ENCODE peak calls at places on chromosome 2, in six cellular contexts. V, K, G, Z, Y and B are unnamed samples.

GRCh38 chr2:42568431-42569115 is at the start of gene MTA3:
- DNase-seq in V (peak), K (peak), G (peak), Z (peak), Y (no peak), B (peak)

GRCh38 chr2:163401481-163401880 is 334.3 kb downstream of the FIGN start:
- DNase-seq in V (peak), K (no peak), G (no peak), Z (no peak), Y (peak), B (no peak)

GRCh38 chr2:238024986-238025385 is 35.8 kb upstream of the SCLY start:
- DNase-seq in V (peak), K (no peak), G (no peak), Z (no peak), Y (peak), B (no peak)

GRCh38 chr2:137173514-137173913 is 408.2 kb downstream of the THSD7B start:
- DNase-seq in V (peak), K (no peak), G (peak), Z (no peak), Y (peak), B (peak)

GRCh38 chr2:226802573-226802972 is 3.0 kb upstream of the IRS1 start:
- DNase-seq in V (peak), K (no peak), G (peak), Z (no peak), Y (peak), B (peak)

GRCh38 chr2:62774555-62775366 is 69.2 kb downstream of the EHBP1 start:
- DNase-seq in V (peak), K (no peak), G (peak), Z (no peak), Y (peak), B (peak)

GRCh38 chr2:20611077-20611843 is 39.6 kb downstream of the HS1BP3 start:
- DNase-seq in V (peak), K (no peak), G (no peak), Z (peak), Y (peak), B (no peak)

GRCh38 chr2:19575618-19576017 is 217.2 kb upstream of the OSR1 start:
- DNase-seq in V (peak), K (no peak), G (no peak), Z (no peak), Y (peak), B (no peak)

GRCh38 chr2:108958002-108958401 is 31.0 kb downstream of the EDAR start:
- DNase-seq in V (no peak), K (no peak), G (no peak), Z (no peak), Y (no peak), B (no peak)

GRCh38 chr2:118387509-118387908 is 299.2 kb downstream of the INSIG2 start:
- DNase-seq in V (peak), K (no peak), G (no peak), Z (no peak), Y (peak), B (no peak)

GRCh38 chr2:201975434-201975833 is 58.2 kb upstream of the FZD7 start:
- DNase-seq in V (no peak), K (no peak), G (no peak), Z (no peak), Y (no peak), B (no peak)

GRCh38 chr2:4673025-4673489 is 969.7 kb downstream of the DCDC2C start:
- DNase-seq in V (no peak), K (no peak), G (no peak), Z (no peak), Y (peak), B (no peak)

GRCh38 chr2:9703701-9704221 is 73.0 kb upstream of the YWHAQ start:
- DNase-seq in V (peak), K (no peak), G (no peak), Z (no peak), Y (peak), B (no peak)

GRCh38 chr2:184562532-184562931 is 35.8 kb upstream of the ZNF804A start:
- DNase-seq in V (peak), K (no peak), G (no peak), Z (no peak), Y (peak), B (no peak)

GRCh38 chr2:168524005-168524404 is 67.9 kb downstream of the CERS6 start:
- DNase-seq in V (no peak), K (no peak), G (no peak), Z (no peak), Y (no peak), B (no peak)

GRCh38 chr2:168519534-168520308 is 63.6 kb downstream of the CERS6 start:
- DNase-seq in V (no peak), K (no peak), G (no peak), Z (no peak), Y (no peak), B (no peak)

GRCh38 chr2:168521342-168521741 is 65.3 kb downstream of the CERS6 start:
- DNase-seq in V (no peak), K (no peak), G (no peak), Z (no peak), Y (peak), B (no peak)

GRCh38 chr2:168525020-168525419 is 68.9 kb downstream of the CERS6 start:
- DNase-seq in V (no peak), K (no peak), G (no peak), Z (no peak), Y (no peak), B (no peak)

GRCh38 chr2:168522446-168522845 is 66.4 kb downstream of the CERS6 start:
- DNase-seq in V (no peak), K (no peak), G (no peak), Z (no peak), Y (no peak), B (no peak)
- TF ChIP-seq CTCF in V (no peak), K (no peak), G (no peak), Z (no peak), Y (no peak), B (no peak)

DNA sequence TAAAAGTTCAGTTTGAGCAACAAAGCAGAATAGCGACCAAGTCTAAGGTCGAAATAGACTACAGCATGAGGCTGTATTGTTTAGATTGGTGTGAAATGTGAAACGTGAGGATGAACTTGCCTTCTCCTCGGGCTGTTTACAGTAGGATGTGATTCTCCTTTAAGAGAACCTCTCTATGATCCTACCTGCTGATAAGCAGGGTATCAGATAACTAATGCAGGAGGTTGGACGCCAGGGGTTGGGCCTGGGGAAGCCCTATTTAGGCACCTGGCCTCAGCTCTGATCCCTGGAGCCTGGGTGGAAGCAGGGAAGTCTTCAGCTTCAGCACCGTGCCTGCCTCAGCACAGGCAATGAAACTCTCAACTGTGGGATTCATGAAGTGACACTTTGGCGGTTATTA is 11.4 kb downstream of the CRYGD start:
- DNase-seq in V (no peak), K (no peak), G (no peak), Z (no peak), Y (no peak), B (no peak)
- TF ChIP-seq CTCF in V (no peak), K (no peak), G (no peak), Z (no peak), Y (no peak), B (no peak)

GRCh38 chr2:234564719-234565118 is 67.8 kb upstream of the ARL4C start:
- DNase-seq in V (peak), K (no peak), G (no peak), Z (no peak), Y (peak), B (no peak)
- TF ChIP-seq CTCF in V (peak), K (no peak), G (no peak), Z (no peak), Y (peak), B (no peak)

GRCh38 chr2:143905587-143905986 is 614.3 kb downstream of the ZEB2 start:
- DNase-seq in V (no peak), K (no peak), G (no peak), Z (no peak), Y (no peak), B (no peak)

GRCh38 chr2:143903172-143903856 is 616.6 kb downstream of the ZEB2 start:
- DNase-seq in V (peak), K (no peak), G (no peak), Z (no peak), Y (peak), B (no peak)

GRCh38 chr2:143900006-143900405 is 619.9 kb downstream of the ZEB2 start:
- DNase-seq in V (no peak), K (no peak), G (no peak), Z (no peak), Y (no peak), B (no peak)

GRCh38 chr2:143906850-143907249 is 613.1 kb downstream of the ZEB2 start:
- DNase-seq in V (no peak), K (no peak), G (no peak), Z (no peak), Y (no peak), B (no peak)

DNA sequence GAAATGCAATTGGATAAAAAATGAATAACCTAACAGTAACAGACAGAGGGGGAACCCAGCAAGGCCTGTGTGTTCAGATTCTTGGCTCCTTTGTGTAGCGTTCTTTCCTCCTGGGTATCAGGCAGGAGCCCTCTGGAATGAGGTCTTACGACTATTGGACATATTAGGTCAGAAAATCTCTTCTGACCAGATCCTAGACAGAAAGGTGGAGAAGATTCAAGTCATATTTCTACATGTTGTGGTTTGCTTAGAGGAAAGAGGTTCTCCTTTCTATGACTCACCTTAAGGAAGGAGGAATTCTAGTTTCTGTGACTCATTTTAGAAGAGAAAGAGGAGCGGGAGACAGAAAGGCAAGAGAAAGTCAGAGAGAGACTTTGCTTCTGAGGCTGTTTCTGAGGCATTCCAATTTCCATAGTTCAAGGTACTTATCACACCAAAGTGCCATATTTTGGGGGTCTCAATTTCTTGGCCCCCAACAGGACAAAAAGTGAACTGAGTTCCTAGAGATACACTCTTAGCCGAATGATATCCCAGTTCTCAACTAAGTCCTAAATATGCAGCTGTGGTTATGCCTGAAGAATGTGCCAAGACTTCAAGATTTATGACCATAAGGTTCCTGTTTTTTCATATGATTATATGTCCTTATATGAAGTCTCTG is 618.6 kb downstream of the ZEB2 start:
- DNase-seq in V (peak), K (no peak), G (no peak), Z (no peak), Y (peak), B (no peak)
- TF ChIP-seq CTCF in V (no peak), K (no peak), G (no peak), Z (peak), Y (no peak), B (no peak)

DNA sequence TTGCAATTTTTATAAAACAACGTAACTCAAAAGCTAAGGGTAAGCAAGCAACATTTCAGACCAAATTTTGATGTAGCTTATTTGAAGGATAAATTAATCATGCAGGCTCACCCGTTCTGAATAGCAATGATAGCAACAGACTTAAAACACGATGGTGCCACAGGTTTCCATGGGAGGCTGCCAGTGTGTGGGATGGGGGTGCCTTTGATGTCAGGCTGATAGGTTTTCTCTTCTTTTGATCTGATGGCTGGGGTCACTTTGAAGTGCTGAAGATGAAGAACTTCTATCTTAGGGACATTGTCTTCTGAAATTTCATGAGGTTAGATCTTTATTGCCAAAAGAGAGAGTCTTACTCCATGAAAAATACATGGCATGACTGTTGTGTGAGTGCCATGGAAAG is 206.8 kb downstream of the LPIN1 start:
- DNase-seq in V (no peak), K (no peak), G (no peak), Z (no peak), Y (no peak), B (no peak)
- TF ChIP-seq CTCF in V (no peak), K (no peak), G (no peak), Z (no peak), Y (no peak), B (no peak)

GRCh38 chr2:106863387-106863786 is 22.6 kb downstream of the ST6GAL2 start:
- DNase-seq in V (peak), K (no peak), G (no peak), Z (no peak), Y (no peak), B (no peak)
- TF ChIP-seq CTCF in V (peak), K (no peak), G (no peak), Z (no peak), Y (peak), B (no peak)

GRCh38 chr2:164842624-164842966 is 972 bp upstream of the COBLL1 start:
- DNase-seq in V (no peak), K (no peak), G (no peak), Z (no peak), Y (no peak), B (no peak)

GRCh38 chr2:164839914-164840457 is 1.6 kb downstream of the COBLL1 start:
- DNase-seq in V (peak), K (no peak), G (no peak), Z (no peak), Y (peak), B (no peak)

GRCh38 chr2:164840458-164840929 is 1.1 kb downstream of the COBLL1 start:
- DNase-seq in V (peak), K (no peak), G (no peak), Z (no peak), Y (no peak), B (no peak)

GRCh38 chr2:164841719-164842623 is at the start of gene COBLL1:
- DNase-seq in V (peak), K (no peak), G (peak), Z (peak), Y (peak), B (peak)

DNA sequence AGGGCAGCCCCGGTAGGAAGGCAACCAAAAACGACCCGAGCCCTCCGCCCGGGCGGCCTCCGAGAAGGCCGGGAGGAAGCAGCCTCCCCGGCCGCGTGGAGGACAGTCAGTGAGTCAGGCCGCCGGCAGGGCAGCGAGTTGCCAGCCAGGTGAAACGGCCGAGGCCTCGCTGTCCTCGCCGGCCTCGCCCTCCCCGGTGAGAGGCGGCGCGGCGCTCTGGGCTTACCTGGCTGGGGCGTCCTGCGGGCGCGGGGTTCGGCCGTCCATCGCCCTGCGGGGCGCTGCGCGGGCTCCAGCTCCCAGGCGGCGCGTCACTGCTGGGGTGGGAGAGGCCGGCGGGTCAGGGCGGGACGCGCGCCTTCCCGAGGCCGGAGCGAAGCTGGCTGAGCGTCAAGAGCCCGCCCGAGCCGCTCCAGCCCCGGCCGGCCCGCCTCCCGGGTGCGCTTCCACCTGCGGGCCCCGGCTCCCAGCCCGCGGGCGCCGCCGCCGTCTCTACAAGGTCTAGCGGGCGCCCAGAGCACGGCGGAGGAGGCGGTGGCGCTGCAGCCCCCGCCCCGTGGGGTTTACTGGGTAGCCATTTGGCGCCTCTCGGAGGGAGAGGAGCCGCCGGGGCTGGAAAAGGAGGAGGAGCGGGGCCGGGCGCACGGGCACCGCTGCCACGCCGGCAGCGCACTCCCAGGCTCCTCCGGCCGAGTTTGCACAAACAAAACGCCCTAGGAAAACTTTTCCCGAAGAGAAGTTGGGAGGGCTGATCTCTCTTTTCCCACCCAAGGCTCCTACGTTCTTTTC is 499 bp downstream of the COBLL1 start:
- DNase-seq in V (peak), K (no peak), G (peak), Z (peak), Y (peak), B (peak)
- TF ChIP-seq CTCF in V (peak), K (no peak), G (no peak), Z (no peak), Y (no peak), B (peak)

DNA sequence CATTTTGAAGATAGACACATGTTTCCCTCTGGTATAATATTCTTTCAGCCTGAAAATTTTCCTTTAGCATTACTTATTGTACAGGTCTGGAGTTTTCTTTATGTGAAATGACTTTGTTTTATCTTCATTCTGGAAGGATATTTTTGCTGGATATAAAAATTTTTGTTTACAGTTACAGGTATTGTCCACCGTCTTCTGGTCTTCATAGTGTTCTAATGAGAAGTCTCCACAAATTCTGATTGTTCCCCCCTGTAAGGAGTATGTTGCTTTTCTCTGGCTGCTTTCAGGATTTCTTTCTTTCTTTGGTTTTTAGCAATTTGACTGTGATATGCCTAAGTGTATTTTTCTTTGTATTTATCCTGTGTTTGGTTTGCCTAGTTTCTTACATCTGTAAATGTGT is 15.0 kb downstream of the UBXN4 start:
- DNase-seq in V (no peak), K (no peak), G (no peak), Z (no peak), Y (no peak), B (no peak)
- TF ChIP-seq CTCF in V (no peak), K (no peak), G (no peak), Z (no peak), Y (no peak), B (no peak)